ENCODE peak calls at places on chromosomes 3 and 15, in nine cellular contexts. O is uterus; Z is stimulated activated CD4-positive, alpha-beta T cell treated with anti-CD3 and anti-CD28 coated beads, Interleukin-1b, Interleukin-23, amount 100 ng/mL, for 1 hour; B is aorta; K is HTR-8/SVneo; P is SW 1271; H is lung microvascular endothelial cell; U is activated T-cell treated with anti-CD3 and anti-CD28 coated beads, Interleukin-2, amount 50 U/mL, for 72 hours; C is ovary. F is an unnamed sample.

GRCh38 chr3:42057561-42058211 is 33.5 kb upstream of the TRAK1 start:
- DNase-seq in O (no peak), Z (no peak), B (no peak), K (no peak), P (no peak), H (no peak), U (no peak), C (no peak), F (no peak)

GRCh38 chr3:194269610-194270145 is 81.5 kb downstream of the CPN2 start:
- DNase-seq in O (peak; percentile 79), Z (no peak), B (peak; percentile 92), K (no peak), P (no peak), H (peak; percentile 81), U (no peak), C (peak; percentile 92), F (peak; percentile 27)

GRCh38 chr3:100075163-100075562 is 39.1 kb downstream of the FILIP1L start:
- DNase-seq in O (no peak), Z (no peak), B (no peak), K (no peak), P (no peak), H (no peak), U (no peak), C (no peak), F (no peak)

GRCh38 chr15:101621961-101622360 is 30.2 kb downstream of the TM2D3 start:
- DNase-seq in O (no peak), Z (no peak), B (no peak), K (no peak), P (no peak), H (no peak), U (no peak), C (no peak), F (no peak)

GRCh38 chr3:25441234-25441856 is 13.3 kb downstream of the RARB start:
- DNase-seq in O (no peak), Z (no peak), B (no peak), K (no peak), P (no peak), H (no peak), U (peak; percentile 16), C (no peak), F (peak; percentile 15)

GRCh38 chr15:52642386-52643361 is 36.5 kb downstream of the ATOSA start:
- DNase-seq in O (no peak), Z (no peak), B (no peak), K (peak; percentile 23), P (no peak), H (no peak), U (no peak), C (no peak), F (no peak)

GRCh38 chr15:90594297-90594696 is 64.6 kb downstream of the CRTC3 start:
- DNase-seq in O (peak; percentile 65), Z (peak; percentile 42), B (peak; percentile 96), K (no peak), P (no peak), H (peak; percentile 65), U (peak; percentile 89), C (no peak), F (no peak)

GRCh38 chr3:191973820-191974219 is 512.9 kb downstream of the PYDC2 start:
- DNase-seq in O (no peak), Z (no peak), B (no peak), K (no peak), P (no peak), H (no peak), U (no peak), C (no peak), F (no peak)

GRCh38 chr3:126971891-126972351 is 11.0 kb upstream of the PLXNA1 start:
- DNase-seq in O (peak; percentile 39), Z (no peak), B (peak; percentile 95), K (no peak), P (no peak), H (no peak), U (no peak), C (no peak), F (no peak)

GRCh38 chr3:13338231-13338630 is 81.9 kb downstream of the NUP210 start:
- DNase-seq in O (no peak), Z (no peak), B (no peak), K (no peak), P (no peak), H (no peak), U (no peak), C (no peak), F (no peak)

GRCh38 chr3:85297291-85297690 is 338.5 kb downstream of the CADM2 start:
- DNase-seq in O (no peak), Z (no peak), B (no peak), K (no peak), P (no peak), H (no peak), U (no peak), C (no peak), F (no peak)

GRCh38 chr3:122188758-122189157 is 5.3 kb downstream of the CASR start:
- DNase-seq in O (no peak), Z (no peak), B (no peak), K (no peak), P (no peak), H (peak; percentile 5), U (no peak), C (no peak), F (no peak)

GRCh38 chr15:80093854-80094418 is 34.5 kb downstream of the ZFAND6 start:
- DNase-seq in O (peak; percentile 93), Z (no peak), B (peak; percentile 52), K (no peak), P (no peak), H (peak; percentile 54), U (no peak), C (peak; percentile 20), F (no peak)

GRCh38 chr15:99703603-99704443 is 29.4 kb downstream of the LYSMD4 start:
- DNase-seq in O (peak; percentile 60), Z (no peak), B (no peak), K (peak; percentile 66), P (peak; percentile 45), H (peak; percentile 90), U (no peak), C (no peak), F (peak; percentile 61)

GRCh38 chr3:193816028-193816395 is 223.0 kb downstream of the OPA1 start:
- DNase-seq in O (no peak), Z (no peak), B (no peak), K (no peak), P (no peak), H (no peak), U (no peak), C (no peak), F (no peak)

GRCh38 chr3:154786724-154787123 is 293.4 kb upstream of the MME start:
- DNase-seq in O (no peak), Z (no peak), B (no peak), K (no peak), P (no peak), H (no peak), U (no peak), C (no peak), F (no peak)

GRCh38 chr3:194632211-194632982 is 822 bp downstream of the TMEM44 start:
- DNase-seq in O (no peak), Z (no peak), B (no peak), K (no peak), P (no peak), H (peak; percentile 52), U (no peak), C (peak; percentile 20), F (no peak)

F was measured in HCT116.